ENCODE peak calls at places on chromosomes 1 and 21, in seven cellular contexts. U, R, C, V, B, J and S are unnamed samples.

GRCh38 chr21:36917487-36918158 is 48.8 kb downstream of the HLCS start:
- DNase-seq in U (no peak), R (no peak), C (peak), V (no peak), B (peak), J (no peak), S (peak)

GRCh38 chr21:34511787-34512451 is at the start of gene KCNE1:
- DNase-seq in U (no peak), R (no peak), C (no peak), V (no peak), B (no peak), J (no peak), S (no peak)

GRCh38 chr1:111202707-111203623 is 2.5 kb upstream of the DENND2D start:
- DNase-seq in U (no peak), R (no peak), C (peak), V (no peak), B (peak), J (no peak), S (no peak)

GRCh38 chr21:45556645-45557601 is 14.7 kb upstream of the SLC19A1 start:
- DNase-seq in U (no peak), R (no peak), C (no peak), V (peak), B (no peak), J (no peak), S (no peak)

GRCh38 chr1:100065183-100065968 is 67.4 kb downstream of the SASS6 start:
- DNase-seq in U (no peak), R (no peak), C (no peak), V (no peak), B (no peak), J (no peak), S (no peak)

GRCh38 chr1:226808501-226808900 is 61.9 kb upstream of the PSEN2 start:
- DNase-seq in U (no peak), R (no peak), C (no peak), V (no peak), B (no peak), J (no peak), S (no peak)

GRCh38 chr1:10975567-10976326 is 36.7 kb upstream of the TARDBP start:
- DNase-seq in U (no peak), R (no peak), C (no peak), V (peak), B (peak), J (no peak), S (no peak)

GRCh38 chr1:9150582-9151290 is 21.8 kb upstream of the GPR157 start:
- DNase-seq in U (no peak), R (no peak), C (no peak), V (peak), B (no peak), J (no peak), S (no peak)

GRCh38 chr1:224632921-224633321 is 16.8 kb downstream of the CNIH3 start:
- DNase-seq in U (no peak), R (no peak), C (no peak), V (no peak), B (no peak), J (no peak), S (no peak)

GRCh38 chr1:234531181-234532132 is 52.5 kb upstream of the TARBP1 start:
- DNase-seq in U (no peak), R (no peak), C (no peak), V (peak), B (peak), J (peak), S (no peak)

GRCh38 chr1:3932156-3932555 is 32.1 kb upstream of the C1orf174 start:
- DNase-seq in U (no peak), R (no peak), C (no peak), V (peak), B (no peak), J (no peak), S (no peak)

GRCh38 chr1:163922743-163923186 is 601.0 kb downstream of the NUF2 start:
- DNase-seq in U (no peak), R (no peak), C (no peak), V (no peak), B (no peak), J (no peak), S (no peak)

GRCh38 chr1:108831225-108831624 is 25.7 kb downstream of the AKNAD1 start:
- DNase-seq in U (no peak), R (no peak), C (no peak), V (no peak), B (no peak), J (no peak), S (no peak)

GRCh38 chr1:36657826-36658225 is 175.1 kb upstream of the CSF3R start:
- DNase-seq in U (no peak), R (no peak), C (no peak), V (no peak), B (no peak), J (no peak), S (no peak)

GRCh38 chr1:44144962-44145756 is 3.7 kb upstream of the KLF18 start:
- DNase-seq in U (no peak), R (no peak), C (no peak), V (no peak), B (no peak), J (no peak), S (peak)

GRCh38 chr1:236235116-236235515 is 46.6 kb downstream of the ERO1B start:
- DNase-seq in U (no peak), R (no peak), C (no peak), V (no peak), B (no peak), J (no peak), S (no peak)

GRCh38 chr1:2413495-2414296 is 1.3 kb upstream of the PEX10 start:
- DNase-seq in U (no peak), R (no peak), C (peak), V (no peak), B (peak), J (no peak), S (no peak)

GRCh38 chr1:65420590-65421340 is at the start of the genes LEPR and LEPROT:
- DNase-seq in U (no peak), R (no peak), C (peak), V (no peak), B (peak), J (no peak), S (peak)

GRCh38 chr1:83998599-83999315 is at the start of gene TTLL7:
- DNase-seq in U (peak), R (peak), C (peak), V (peak), B (peak), J (peak), S (peak)

GRCh38 chr1:52707927-52708655 is 9.9 kb upstream of the COA7 start:
- DNase-seq in U (no peak), R (no peak), C (no peak), V (no peak), B (no peak), J (no peak), S (no peak)

GRCh38 chr1:245458234-245458633 is 303.4 kb downstream of the KIF26B start:
- DNase-seq in U (no peak), R (no peak), C (no peak), V (no peak), B (no peak), J (no peak), S (peak)

GRCh38 chr1:200323856-200324400 is 85.9 kb downstream of the ZNF281 start:
- DNase-seq in U (no peak), R (no peak), C (no peak), V (no peak), B (no peak), J (no peak), S (no peak)

GRCh38 chr1:226893936-226894335 is 23.5 kb downstream of the PSEN2 start:
- DNase-seq in U (no peak), R (no peak), C (no peak), V (no peak), B (no peak), J (no peak), S (no peak)

GRCh38 chr1:211705439-211706205 is 30.2 kb upstream of the NEK2 start:
- DNase-seq in U (no peak), R (no peak), C (no peak), V (no peak), B (no peak), J (no peak), S (no peak)

GRCh38 chr1:173475564-173476196 is 1.5 kb upstream of the PRDX6 start:
- DNase-seq in U (no peak), R (no peak), C (no peak), V (no peak), B (no peak), J (no peak), S (no peak)

GRCh38 chr1:236058141-236058626 is 6.7 kb downstream of the NID1 start:
- DNase-seq in U (no peak), R (peak), C (no peak), V (no peak), B (no peak), J (no peak), S (no peak)

GRCh38 chr1:245156041-245156735 is 1.4 kb downstream of the KIF26B start:
- DNase-seq in U (peak), R (peak), C (peak), V (peak), B (peak), J (no peak), S (peak)

GRCh38 chr1:35490250-35490649 is 67.0 kb downstream of the KIAA0319L start:
- DNase-seq in U (no peak), R (no peak), C (no peak), V (no peak), B (no peak), J (no peak), S (no peak)

GRCh38 chr1:41766546-41766945 is 152.2 kb downstream of the HIVEP3 start:
- DNase-seq in U (no peak), R (no peak), C (no peak), V (no peak), B (no peak), J (no peak), S (peak)

GRCh38 chr1:96236156-96236739 is 485.3 kb upstream of the PTBP2 start:
- DNase-seq in U (no peak), R (peak), C (peak), V (no peak), B (peak), J (no peak), S (peak)

GRCh38 chr1:117537291-117537920 is 68.4 kb upstream of the TENT5C start:
- DNase-seq in U (no peak), R (no peak), C (no peak), V (no peak), B (peak), J (no peak), S (no peak)